ENCODE peak calls at places on chromosomes 6 and 20, in four cellular contexts. E, I, D and W are unnamed samples. For H3K4me1, the result is how much of the 10 kb centered on the place peaks cover.

GRCh38 chr6:110618591-110619267 is 142.3 kb upstream of the SLC22A16 start:
- DNase-seq in D (no peak), I (no peak), E (no peak), W (no peak)

GRCh38 chr6:135346747-135347146 is 150.8 kb downstream of the AHI1 start:
- DNase-seq in I (no peak), D (no peak), E (no peak), W (no peak)

GRCh38 chr20:61896058-61896961 is 169.4 kb downstream of the TAF4 start:
- DNase-seq in E (peak), D (peak), I (peak), W (no peak)

GRCh38 chr6:30881987-30882763 is 2.1 kb upstream of the DDR1 start:
- DNase-seq in E (peak), I (peak), D (no peak), W (no peak)

GRCh38 chr20:37230200-37230599 is 31.4 kb downstream of the GHRH start:
- DNase-seq in D (no peak), E (no peak), I (no peak), W (no peak)

GRCh38 chr20:63315982-63316491 is 23.1 kb downstream of the COL20A1 start:
- DNase-seq in I (no peak), D (peak), E (no peak), W (no peak)

GRCh38 chr20:3227936-3228749 is 10.8 kb downstream of the SLC4A11 start:
- DNase-seq in I (no peak), D (no peak), E (no peak), W (no peak)

GRCh38 chr6:1388081-1388926 is 1.1 kb upstream of the FOXF2 start:
- DNase-seq in I (no peak), D (no peak), E (no peak), W (no peak)

GRCh38 chr6:122482750-122483080 is 11.1 kb upstream of the SERINC1 start:
- DNase-seq in I (no peak), E (no peak), D (no peak), W (no peak)

GRCh38 chr20:48186447-48186846 is 401.2 kb upstream of the SULF2 start:
- DNase-seq in D (no peak), E (no peak), I (no peak), W (no peak)

GRCh38 chr6:43331876-43332275 is 23.2 kb upstream of the CRIP3 start:
- DNase-seq in I (no peak), D (no peak), E (no peak), W (no peak)

GRCh38 chr20:63947638-63948456 is 8.4 kb downstream of the UCKL1 start:
- DNase-seq in D (no peak), E (no peak), I (peak), W (no peak)

GRCh38 chr6:10429638-10430427 is 15.0 kb upstream of the TFAP2A start:
- DNase-seq in E (peak), I (no peak), D (no peak), W (no peak)

GRCh38 chr6:22361576-22361975 is 64.7 kb upstream of the PRL start:
- DNase-seq in I (no peak), E (no peak), D (no peak), W (no peak)

GRCh38 chr20:5714261-5715041 is 35.8 kb upstream of the SHLD1 start:
- DNase-seq in E (peak), I (peak), D (no peak), W (no peak)

GRCh38 chr6:56528412-56528841 is 114.3 kb downstream of the DST start:
- DNase-seq in D (no peak), I (no peak), E (no peak), W (no peak)

GRCh38 chr6:45556828-45557227 is 179.1 kb upstream of the SUPT3H start:
- DNase-seq in E (no peak), D (no peak), I (no peak), W (no peak)

GRCh38 chr6:45415315-45415714 is 37.6 kb upstream of the SUPT3H start:
- DNase-seq in I (no peak), E (no peak), D (no peak), W (no peak)

GRCh38 chr20:39524371-39524911 is 562.3 kb downstream of the DHX35 start:
- DNase-seq in E (no peak), D (no peak), I (no peak), W (no peak)

GRCh38 chr6:9830808-9831207 is 584.1 kb downstream of the TFAP2A start:
- DNase-seq in I (no peak), D (no peak), E (no peak), W (no peak)

GRCh38 chr20:39775110-39775509 is 813.0 kb downstream of the DHX35 start:
- DNase-seq in E (no peak), I (peak), D (no peak), W (no peak)

GRCh38 chr20:32432277-32432676 is 74.1 kb downstream of the ASXL1 start:
- DNase-seq in I (no peak), D (no peak), E (no peak), W (no peak)

GRCh38 chr20:4091332-4092135 is 76.2 kb upstream of the RNF24 start:
- DNase-seq in D (peak), I (peak), E (peak), W (peak)

GRCh38 chr6:45930419-45931059 is 85.1 kb downstream of the CLIC5 start:
- DNase-seq in E (peak), D (peak), I (peak), W (peak)

GRCh38 chr20:20303320-20303719 is 64.6 kb upstream of the INSM1 start:
- DNase-seq in I (no peak), E (no peak), D (no peak), W (no peak)

GRCh38 chr6:707576-708236 is 14.8 kb upstream of the EXOC2 start:
- DNase-seq in I (no peak), E (no peak), D (no peak), W (no peak)

GRCh38 chr6:96394727-96395126 is 126.9 kb upstream of the UFL1 start:
- DNase-seq in E (peak), I (no peak), D (no peak), W (peak)

GRCh38 chr20:58776109-58776508 is 74.6 kb downstream of the GNAS-AS1 start:
- DNase-seq in E (no peak), I (no peak), D (peak), W (no peak)

GRCh38 chr20:54345817-54346216 is 129.6 kb upstream of the DOK5 start:
- DNase-seq in I (no peak), D (no peak), E (no peak), W (no peak)

GRCh38 chr6:65280060-65280459 is 427.0 kb downstream of the EYS start:
- DNase-seq in I (no peak), D (no peak), E (no peak), W (no peak)

GRCh38 chr6:145370559-145370958 is 364.8 kb downstream of the EPM2A start:
- DNase-seq in I (no peak), E (no peak), D (no peak), W (no peak)

GRCh38 chr6:111854683-111855082 is 18.6 kb downstream of the FYN start:
- DNase-seq in I (no peak), D (no peak), E (no peak), W (no peak)

GRCh38 chr6:118202517-118202916 is 295.5 kb downstream of the SLC35F1 start:
- DNase-seq in E (no peak), D (no peak), I (no peak), W (no peak)

GRCh38 chr6:168985705-168986104 is 267.9 kb downstream of the THBS2 start:
- DNase-seq in I (no peak), E (no peak), D (no peak), W (no peak)

GRCh38 chr20:5703542-5704215 is 46.5 kb upstream of the SHLD1 start:
- DNase-seq in E (no peak), I (no peak), D (no peak), W (no peak)

GRCh38 chr6:5302220-5302946 is 41.1 kb downstream of the FARS2 start:
- DNase-seq in E (no peak), D (no peak), I (peak), W (no peak)

GRCh38 chr20:21302645-21303060 is 478 bp upstream of the XRN2 start:
- DNase-seq in D (no peak), I (no peak), E (no peak), W (no peak)

GRCh38 chr6:4350571-4351505 is 215.5 kb upstream of the ECI2 start:
- DNase-seq in E (no peak), D (no peak), I (peak), W (no peak)

GRCh38 chr6:115932481-115932880 is 128.2 kb downstream of the FRK start:
- DNase-seq in E (no peak), I (no peak), D (no peak), W (no peak)

GRCh38 chr20:45842169-45842812 is 8.7 kb downstream of the SNX21 start:
- DNase-seq in I (peak), D (no peak), E (no peak), W (no peak)
- H3K4me1 ChIP-seq in I (under half), D (under half), E (under half), W (under half)

GRCh38 chr6:34226731-34227586 is 9.7 kb upstream of the HMGA1 start:
- DNase-seq in D (no peak), I (no peak), E (no peak), W (no peak)
- TF ChIP-seq CTCF in D (no peak), I (no peak), E (no peak), W (no peak)

GRCh38 chr6:8435845-8436168 is 462 bp upstream of the SLC35B3 start:
- DNase-seq in E (no peak), D (no peak), I (no peak), W (no peak)
- H3K4me1 ChIP-seq in E (under half), D (under half), I (under half), W (under half)

GRCh38 chr6:159606786-159607185 is 86.3 kb downstream of the SOD2 start:
- DNase-seq in E (no peak), D (no peak), I (no peak), W (no peak)
- TF ChIP-seq CTCF in E (no peak), D (no peak), I (no peak), W (no peak)

DNA sequence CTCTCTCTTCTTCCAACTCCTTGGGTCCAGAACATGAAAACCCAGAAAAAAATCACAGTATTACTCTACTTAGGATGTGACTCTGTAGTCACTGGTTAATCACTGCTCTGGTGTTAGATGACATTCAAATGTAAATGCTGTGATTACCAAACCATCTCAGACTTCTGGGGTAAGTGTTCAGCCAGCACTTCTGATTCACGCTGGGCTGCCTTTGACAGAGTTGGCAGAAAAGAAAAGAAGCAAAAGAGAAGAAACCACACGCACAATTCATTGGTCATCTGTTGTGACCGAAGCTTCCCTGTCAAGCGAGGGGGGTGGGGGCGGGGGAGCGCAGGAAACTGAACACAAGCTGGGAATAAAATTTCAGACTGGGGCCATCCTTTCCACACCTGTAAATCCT is 82.7 kb downstream of the PSMG4 start:
- DNase-seq in D (no peak), I (peak), E (no peak), W (no peak)
- H3K4me1 ChIP-seq in D (under half), I (under half), E (under half), W (under half)